ENCODE peak calls at places on chromosomes 5 and 9, in seven cellular contexts. Q is COR-L47, U is fibroblast of mammary gland, R is AG08395, M is fibroblast of lung, S is AG09309, G is BE2C. W is an unnamed sample.

GRCh38 chr5:54242287-54242686 is 68.1 kb downstream of the ARL15 start:
- DNase-seq in S (no peak), G (no peak), M (no peak), R (no peak), Q (no peak), U (no peak), W (no peak)

GRCh38 chr5:16791036-16791705 is 144.9 kb downstream of the MYO10 start:
- DNase-seq in G (peak), Q (peak), M (peak), U (peak), S (no peak), R (peak), W (peak)

GRCh38 chr5:645421-645820 is 33.3 kb downstream of the CEP72 start:
- DNase-seq in Q (no peak), M (no peak), S (no peak), R (no peak), U (no peak), G (no peak), W (no peak)

GRCh38 chr9:76905661-76905983 is 292 bp downstream of the PRUNE2 start:
- DNase-seq in S (no peak), Q (no peak), M (no peak), G (no peak), R (no peak), U (peak), W (no peak)

GRCh38 chr9:8431505-8431904 is 631.9 kb upstream of the DMAC1 start:
- DNase-seq in Q (no peak), R (no peak), G (no peak), S (no peak), M (no peak), U (no peak), W (no peak)

GRCh38 chr9:27633754-27634153 is 60.5 kb upstream of the C9orf72 start:
- DNase-seq in G (no peak), M (no peak), R (no peak), S (no peak), Q (no peak), U (no peak), W (no peak)

GRCh38 chr5:176716320-176716719 is 69.0 kb downstream of the TSPAN17 start:
- DNase-seq in Q (peak), S (peak), U (peak), G (peak), M (peak), R (peak), W (peak)

GRCh38 chr5:18850159-18850558 is 1137.8 kb downstream of the CDH18 start:
- DNase-seq in G (no peak), R (no peak), Q (no peak), U (no peak), M (no peak), S (no peak), W (no peak)

GRCh38 chr5:124686239-124687004 is 60.0 kb downstream of the ZNF608 start:
- DNase-seq in M (no peak), S (no peak), Q (no peak), R (no peak), G (no peak), U (no peak), W (no peak)

GRCh38 chr5:169599451-169599850 is 15.9 kb downstream of the SPDL1 start:
- DNase-seq in M (no peak), G (no peak), R (no peak), Q (no peak), U (no peak), S (no peak), W (peak)

GRCh38 chr9:127815512-127816361 is 13.1 kb downstream of the FPGS start:
- DNase-seq in R (no peak), M (no peak), U (no peak), S (no peak), Q (no peak), G (no peak), W (no peak)

GRCh38 chr9:79817469-79818004 is 245.8 kb downstream of the TLE4 start:
- DNase-seq in U (peak), M (no peak), G (no peak), S (no peak), Q (no peak), R (no peak), W (no peak)

GRCh38 chr5:66932446-66932845 is 264.2 kb downstream of the CD180 start:
- DNase-seq in R (no peak), M (peak), G (no peak), U (peak), S (no peak), Q (no peak), W (no peak)

GRCh38 chr5:72541501-72542235 is 34.5 kb upstream of the ZNF366 start:
- DNase-seq in G (peak), S (no peak), M (no peak), R (no peak), U (no peak), Q (no peak), W (no peak)

GRCh38 chr5:155728857-155729683 is 597.9 kb upstream of the SGCD start:
- DNase-seq in R (peak), M (peak), G (no peak), S (no peak), Q (peak), U (peak), W (no peak)

GRCh38 chr5:6183391-6184390 is 194.7 kb downstream of the MED10 start:
- DNase-seq in R (no peak), M (no peak), G (no peak), S (no peak), Q (no peak), U (no peak), W (no peak)

GRCh38 chr5:115785395-115786009 is 31.0 kb downstream of the CDO1 start:
- DNase-seq in R (no peak), U (peak), S (no peak), M (no peak), Q (no peak), G (no peak), W (no peak)

GRCh38 chr5:66513130-66513529 is 83.1 kb upstream of the MAST4 start:
- DNase-seq in M (no peak), Q (peak), U (no peak), S (no peak), R (no peak), G (no peak), W (no peak)

GRCh38 chr5:80127037-80127642 is 92.0 kb downstream of the THBS4 start:
- DNase-seq in Q (no peak), S (peak), G (no peak), U (peak), M (no peak), R (no peak), W (no peak)

GRCh38 chr9:77291714-77292113 is 114.4 kb downstream of the VPS13A start:
- DNase-seq in U (peak), R (peak), S (no peak), M (peak), Q (no peak), G (peak), W (no peak)

GRCh38 chr5:175724314-175724713 is 66.4 kb downstream of the HRH2 start:
- DNase-seq in U (no peak), S (no peak), M (no peak), G (no peak), Q (no peak), R (no peak), W (no peak)

GRCh38 chr5:38845555-38846378 is at the start of gene OSMR:
- DNase-seq in G (no peak), U (peak), S (peak), R (peak), Q (no peak), M (peak), W (peak)

GRCh38 chr9:38160613-38161215 is 91.7 kb upstream of the SHB start:
- DNase-seq in R (peak), S (no peak), G (peak), Q (peak), U (peak), M (peak), W (peak)